ENCODE peak calls at places on chromosome 20, in ten cellular contexts. H, C, Q, G, S, Z, M, L, J and A are unnamed samples.
A peak's percentile ranks its signal among the peaks of the same experiment; 100 is the strongest.

GRCh38 chr20:49203011-49203410 is 14.9 kb upstream of the STAU1 start:
- DNase-seq in G (no peak), Q (no peak), H (no peak), S (no peak), C (no peak), Z (no peak), J (no peak), L (no peak), M (no peak), A (no peak)

GRCh38 chr20:17807670-17808069 is 107.9 kb downstream of the BANF2 start:
- DNase-seq in M (no peak), H (no peak), G (no peak), J (no peak), L (no peak), C (no peak), Z (no peak), S (no peak), Q (no peak), A (no peak)

GRCh38 chr20:13034115-13034514 is 25.3 kb downstream of the SPTLC3 start:
- DNase-seq in S (no peak), L (no peak), J (no peak), C (no peak), G (no peak), Z (no peak), Q (no peak), H (no peak), M (no peak), A (no peak)

GRCh38 chr20:54525906-54526596 is 50.7 kb downstream of the DOK5 start:
- DNase-seq in J (no peak), C (no peak), L (no peak), M (no peak), G (no peak), H (no peak), Q (no peak), Z (no peak), S (no peak), A (no peak)

GRCh38 chr20:17570347-17571152 is 675 bp downstream of the DSTN start:
- DNase-seq in Q (peak; percentile 55), S (peak; percentile 41), L (peak; percentile 49), M (peak; percentile 44), H (peak; percentile 60), G (peak; percentile 3), Z (no peak), C (peak; percentile 56), J (no peak), A (no peak)

GRCh38 chr20:35743693-35744491 is 1.8 kb upstream of the RBM39 start:
- DNase-seq in Q (peak; percentile 53), Z (no peak), M (no peak), C (no peak), L (no peak), J (no peak), H (no peak), S (no peak), G (no peak), A (no peak)

GRCh38 chr20:427849-428657 is 20.0 kb downstream of the RBCK1 start:
- DNase-seq in C (no peak), L (no peak), M (no peak), S (no peak), J (no peak), H (no peak), Q (no peak), G (no peak), Z (no peak), A (no peak)

GRCh38 chr20:63230800-63231268 is 4.9 kb upstream of the BIRC7 start:
- DNase-seq in C (peak; percentile 52), L (peak; percentile 73), Z (no peak), S (peak; percentile 63), H (peak; percentile 56), Q (no peak), G (no peak), J (no peak), M (peak; percentile 80), A (peak; percentile 78)

GRCh38 chr20:13809855-13810254 is 25.0 kb downstream of the NDUFAF5 start:
- DNase-seq in L (no peak), M (no peak), Q (no peak), J (no peak), H (no peak), S (no peak), Z (no peak), C (no peak), G (no peak), A (no peak)

GRCh38 chr20:1308067-1308701 is 20.8 kb downstream of the SDCBP2 start:
- DNase-seq in M (no peak), C (no peak), H (no peak), L (no peak), J (no peak), S (no peak), G (peak; percentile 6), Z (no peak), Q (no peak), A (no peak)

GRCh38 chr20:41786158-41786557 is 168.0 kb upstream of the CHD6 start:
- DNase-seq in S (no peak), G (no peak), M (no peak), Q (no peak), H (no peak), L (peak; percentile 4), J (no peak), C (no peak), Z (no peak), A (peak; percentile 16)

GRCh38 chr20:23156170-23156841 is 70.2 kb upstream of the CD93 start:
- DNase-seq in C (no peak), H (peak; percentile 19), Z (no peak), G (no peak), L (peak; percentile 84), M (no peak), J (no peak), Q (no peak), S (no peak), A (peak; percentile 71)

GRCh38 chr20:57330998-57331397 is 1.4 kb downstream of the SPO11 start:
- DNase-seq in G (no peak), L (no peak), C (no peak), M (no peak), S (no peak), Q (peak; percentile 44), Z (no peak), J (no peak), H (peak; percentile 71), A (no peak)